ENCODE peak calls at places on chromosomes 5 and 9, in six cellular contexts. Z is GM10248, L is cardiac fibroblast, V is A549, M is HL-60, G is endothelial cell. Q is an unnamed sample.

GRCh38 chr9:121225240-121225639 is 23.6 kb upstream of the RAB14 start:
- DNase-seq in G (no peak), L (no peak), Z (no peak), M (no peak), V (no peak), Q (no peak)

GRCh38 chr9:81588148-81588874 is 101.0 kb downstream of the TLE1 start:
- DNase-seq in Z (no peak), L (peak; percentile 44), V (peak; percentile 93), G (no peak), M (no peak), Q (no peak)

GRCh38 chr9:110197330-110198187 is 10.4 kb downstream of the C9orf152 start:
- DNase-seq in Z (no peak), M (no peak), G (no peak), V (peak; percentile 21), L (peak; percentile 35), Q (no peak)

GRCh38 chr9:20481437-20481836 is 140.9 kb downstream of the MLLT3 start:
- DNase-seq in V (no peak), G (no peak), L (no peak), M (no peak), Z (no peak), Q (no peak)

GRCh38 chr5:92401492-92401891 is 1018.4 kb upstream of the ARRDC3 start:
- DNase-seq in G (peak; percentile 10), V (peak; percentile 14), Z (no peak), M (no peak), L (peak; percentile 53), Q (no peak)

GRCh38 chr9:122265265-122265900 is 701 bp downstream of the MRRF start:
- DNase-seq in L (peak; percentile 20), Z (peak; percentile 58), G (no peak), V (peak; percentile 65), M (peak; percentile 50), Q (peak; percentile 60)

GRCh38 chr5:7000316-7000715 is 287.1 kb downstream of the TENT4A start:
- DNase-seq in M (no peak), V (no peak), L (no peak), Z (no peak), G (no peak), Q (no peak)

GRCh38 chr9:35748858-35749514 is at the start of the genes GBA2 and RGP1:
- DNase-seq in L (peak; percentile 74), G (peak; percentile 80), M (peak; percentile 65), V (peak; percentile 81), Z (peak; percentile 87), Q (peak; percentile 90)

GRCh38 chr5:138692370-138692769 is 60.9 kb upstream of the CTNNA1 start:
- DNase-seq in L (no peak), M (no peak), G (no peak), V (no peak), Z (no peak), Q (no peak)

GRCh38 chr9:132546148-132547051 is 36.0 kb upstream of the BARHL1 start:
- DNase-seq in L (peak; percentile 33), V (no peak), Z (no peak), G (peak; percentile 43), M (no peak), Q (no peak)

GRCh38 chr9:96874947-96875459 is 20.7 kb upstream of the ZNF782 start:
- DNase-seq in M (no peak), G (no peak), V (peak; percentile 49), L (peak; percentile 19), Z (peak; percentile 62), Q (peak; percentile 74)

GRCh38 chr5:134273642-134274361 is 47.9 kb upstream of the PPP2CA start:
- DNase-seq in V (no peak), L (no peak), M (no peak), Z (no peak), G (no peak), Q (no peak)

GRCh38 chr9:5569891-5570290 is 59.0 kb upstream of the RIC1 start:
- DNase-seq in Z (no peak), L (no peak), M (no peak), G (no peak), V (no peak), Q (no peak)

GRCh38 chr9:69857131-69857530 is 36.5 kb downstream of the CFAP95 start:
- DNase-seq in Z (no peak), L (peak; percentile 39), G (no peak), V (no peak), M (no peak), Q (no peak)

GRCh38 chr9:4461434-4461833 is 28.8 kb upstream of the SLC1A1 start:
- DNase-seq in M (no peak), V (no peak), Z (no peak), G (no peak), L (no peak), Q (no peak)

GRCh38 chr9:98647236-98647635 is 61.5 kb downstream of the GABBR2 start:
- DNase-seq in M (no peak), G (no peak), Z (no peak), V (no peak), L (no peak), Q (no peak)

GRCh38 chr5:160269017-160269416 is 39.7 kb downstream of the FABP6 start:
- DNase-seq in M (peak; percentile 88), Z (no peak), L (peak; percentile 90), V (no peak), G (no peak), Q (no peak)

GRCh38 chr5:83914199-83914598 is 193.5 kb upstream of the HAPLN1 start:
- DNase-seq in M (no peak), V (no peak), Z (no peak), G (no peak), L (peak; percentile 65), Q (no peak)

GRCh38 chr9:752201-752600 is 89.3 kb upstream of the DMRT1 start:
- DNase-seq in G (no peak), V (no peak), Z (no peak), L (peak; percentile 92), M (no peak), Q (no peak)

GRCh38 chr5:94524841-94525697 is 93.3 kb downstream of the KIAA0825 start:
- DNase-seq in M (no peak), G (no peak), V (peak; percentile 53), Z (peak; percentile 30), L (peak; percentile 60), Q (peak; percentile 44)

GRCh38 chr5:55599148-55600050 is 64.6 kb upstream of the PLPP1 start:
- DNase-seq in V (no peak), L (no peak), G (no peak), Z (no peak), M (no peak), Q (no peak)

GRCh38 chr9:78871452-78872331 is 574.8 kb downstream of the PSAT1 start:
- DNase-seq in L (peak; percentile 70), Z (no peak), M (no peak), V (peak; percentile 96), G (no peak), Q (no peak)

GRCh38 chr9:98721643-98722042 is 12.9 kb upstream of the GABBR2 start:
- DNase-seq in G (no peak), L (no peak), Z (no peak), M (no peak), V (no peak), Q (no peak)

GRCh38 chr9:4301302-4301701 is 1.4 kb upstream of the GLIS3 start:
- DNase-seq in V (no peak), G (no peak), M (no peak), Z (no peak), L (peak; percentile 74), Q (no peak)

GRCh38 chr9:111525056-111525977 is at the start of gene ZNF483:
- DNase-seq in G (peak; percentile 90), Z (peak; percentile 49), M (no peak), V (peak; percentile 89), L (peak; percentile 83), Q (peak; percentile 67)

GRCh38 chr5:142627371-142628217 is 58.3 kb downstream of the FGF1 start:
- DNase-seq in Z (no peak), M (no peak), G (no peak), V (no peak), L (no peak), Q (no peak)

DNA sequence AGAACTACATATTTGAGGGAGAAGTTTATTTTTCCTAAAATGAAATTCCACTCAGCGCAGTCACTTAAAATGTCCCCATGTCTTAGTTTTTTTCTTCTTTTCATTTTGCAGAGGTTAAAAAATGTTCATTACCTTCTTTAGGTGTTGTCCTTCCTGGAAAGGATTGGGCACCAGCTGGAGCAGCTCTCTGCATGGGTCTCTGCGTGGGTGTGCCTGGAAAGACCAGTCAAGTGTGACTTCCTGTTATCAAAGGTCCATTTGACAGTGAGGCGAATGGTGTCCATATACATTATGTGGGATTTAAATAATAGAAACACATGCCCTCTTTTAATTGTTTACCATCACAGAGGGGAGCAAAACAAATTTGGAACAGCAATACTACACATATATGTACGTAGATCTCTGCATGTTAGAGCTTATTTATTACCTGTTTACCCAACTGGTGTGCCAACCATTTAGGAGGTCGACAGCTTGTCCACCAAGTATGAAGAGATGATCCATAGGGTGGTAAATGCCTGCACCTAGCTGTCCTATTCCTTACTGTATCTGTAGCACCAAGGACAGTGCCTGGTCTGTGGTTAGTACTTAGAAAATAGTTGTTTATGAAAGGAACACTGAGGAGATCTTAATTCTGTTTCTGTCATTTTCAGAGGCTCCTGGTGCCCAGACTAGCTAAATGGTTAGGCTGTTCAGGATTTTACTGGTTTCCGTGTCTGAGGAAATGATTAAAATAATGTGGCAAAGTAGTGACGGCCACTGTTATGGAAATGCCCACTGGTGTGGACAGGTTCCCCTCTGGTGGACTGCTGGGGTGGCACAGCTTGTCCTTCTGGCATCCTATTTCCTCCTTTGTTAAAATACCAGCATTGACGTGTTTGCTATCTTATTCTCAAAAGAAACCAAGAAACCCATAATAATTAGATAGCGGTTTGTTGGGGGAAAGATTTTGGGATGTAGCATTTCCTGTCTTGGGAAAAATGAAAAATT is 200.4 kb downstream of the MAST4 start:
- DNase-seq in V (peak; percentile 14), G (no peak), L (peak; percentile 8), M (no peak), Z (no peak), Q (no peak)
- TF ChIP-seq CTCF in V (no peak), G (no peak), L (peak; percentile 27), M (no peak), Z (no peak), Q (no peak)

GRCh38 chr5:88729476-88730182 is 153.4 kb downstream of the MEF2C start:
- DNase-seq in Z (no peak), G (peak; percentile 65), L (peak; percentile 86), V (peak; percentile 75), M (peak; percentile 17), Q (no peak)
- TF ChIP-seq CTCF in Z (peak; percentile 63), G (peak; percentile 82), L (peak; percentile 64), V (peak; percentile 87), M (no peak), Q (peak; percentile 60)

GRCh38 chr5:125685771-125686170 is 737.4 kb upstream of the GRAMD2B start:
- DNase-seq in L (no peak), V (no peak), G (no peak), Z (no peak), M (no peak), Q (no peak)
- TF ChIP-seq CTCF in L (no peak), V (no peak), G (no peak), Z (no peak), M (no peak), Q (no peak)

GRCh38 chr9:136747161-136748060 is 914 bp downstream of the LCN6 start:
- DNase-seq in L (no peak), G (no peak), Z (no peak), V (no peak), M (no peak), Q (no peak)

GRCh38 chr9:136744747-136745146 is 2.0 kb upstream of the LCN10 start:
- DNase-seq in Z (no peak), V (no peak), M (no peak), L (no peak), G (no peak), Q (no peak)

GRCh38 chr9:136748201-136748600 is at the start of gene LCN6:
- DNase-seq in G (no peak), M (no peak), L (no peak), Z (no peak), V (no peak), Q (no peak)

GRCh38 chr9:136745389-136746218 is 2.7 kb downstream of the LCN6 start:
- DNase-seq in G (no peak), Z (no peak), V (no peak), L (no peak), M (no peak), Q (no peak)

GRCh38 chr9:136746621-136747020 is 1.7 kb downstream of the LCN6 start:
- DNase-seq in M (no peak), G (no peak), V (no peak), L (no peak), Z (no peak), Q (no peak)
- TF ChIP-seq CTCF in M (no peak), G (no peak), V (no peak), L (no peak), Z (no peak), Q (no peak)